ENCODE peak calls at places on chromosome 10, in four cellular contexts. W is IMR-90, Z is A549, T is HepG2. O is an unnamed sample.

GRCh38 chr10:44990302-44990655 is 10.4 kb upstream of the ZNF22 start:
- DNase-seq in W (no peak), Z (no peak), T (peak; percentile 71), O (peak; percentile 42)

GRCh38 chr10:101397140-101397539 is 43.2 kb downstream of the BTRC start:
- DNase-seq in W (peak; percentile 76), Z (peak; percentile 26), T (peak; percentile 27), O (peak; percentile 16)

GRCh38 chr10:28254290-28254985 is 48.4 kb downstream of the MPP7 start:
- DNase-seq in W (peak; percentile 54), Z (no peak), T (no peak), O (no peak)

GRCh38 chr10:86388119-86388704 is 21.6 kb upstream of the GRID1 start:
- DNase-seq in W (no peak), Z (no peak), T (no peak), O (no peak)

GRCh38 chr10:118528426-118528825 is 67.0 kb downstream of the PRLHR start:
- DNase-seq in W (no peak), Z (no peak), T (no peak), O (no peak)

GRCh38 chr10:7070950-7071349 is 339.9 kb downstream of the SFMBT2 start:
- DNase-seq in W (no peak), Z (no peak), T (no peak), O (no peak)

GRCh38 chr10:79052311-79053080 is 16.3 kb upstream of the ZMIZ1 start:
- DNase-seq in W (no peak), Z (peak; percentile 60), T (peak; percentile 52), O (peak; percentile 67)

GRCh38 chr10:100104300-100104699 is 22.6 kb upstream of the CPN1 start:
- DNase-seq in W (no peak), Z (no peak), T (no peak), O (no peak)

GRCh38 chr10:44792119-44792783 is 118.9 kb upstream of the TMEM72 start:
- DNase-seq in W (no peak), Z (no peak), T (no peak), O (no peak)

GRCh38 chr10:43235070-43235900 is 31.6 kb downstream of the RASGEF1A start:
- DNase-seq in W (no peak), Z (no peak), T (no peak), O (no peak)

GRCh38 chr10:69428138-69428537 is 11.4 kb upstream of the TACR2 start:
- DNase-seq in W (no peak), Z (no peak), T (no peak), O (no peak)

GRCh38 chr10:132909491-132910071 is 32.8 kb downstream of the CFAP46 start:
- DNase-seq in W (no peak), Z (no peak), T (no peak), O (no peak)

GRCh38 chr10:127125331-127125730 is 71.1 kb downstream of the INSYN2A start:
- DNase-seq in W (no peak), Z (no peak), T (no peak), O (no peak)

GRCh38 chr10:821322-821721 is 110.2 kb downstream of the LARP4B start:
- DNase-seq in W (peak; percentile 10), Z (no peak), T (no peak), O (no peak)

GRCh38 chr10:93812664-93813338 is 55.1 kb downstream of the LGI1 start:
- DNase-seq in W (no peak), Z (no peak), T (no peak), O (no peak)

GRCh38 chr10:113971349-113971973 is 72.2 kb upstream of the ADRB1 start:
- DNase-seq in W (no peak), Z (no peak), T (no peak), O (no peak)

GRCh38 chr10:133100706-133101463 is 13.2 kb downstream of the ADGRA1 start:
- DNase-seq in W (no peak), Z (no peak), T (no peak), O (peak; percentile 71)

GRCh38 chr10:103816431-103816830 is 38.9 kb downstream of the SH3PXD2A start:
- DNase-seq in W (peak; percentile 62), Z (no peak), T (no peak), O (peak; percentile 59)

GRCh38 chr10:104246981-104247380 is 7.7 kb upstream of the GSTO1 start:
- DNase-seq in W (peak; percentile 57), Z (no peak), T (no peak), O (peak; percentile 50)

GRCh38 chr10:103193107-103193819 is at the start of gene NT5C2:
- DNase-seq in W (peak; percentile 72), Z (peak; percentile 46), T (peak; percentile 40), O (peak; percentile 78)

GRCh38 chr10:128209862-128210214 is 83.6 kb upstream of the MKI67 start:
- DNase-seq in W (no peak), Z (no peak), T (no peak), O (no peak)

GRCh38 chr10:70324341-70324861 is 40.6 kb upstream of the NPFFR1 start:
- DNase-seq in W (no peak), Z (no peak), T (peak; percentile 46), O (no peak)

GRCh38 chr10:65496541-65496940 is 1429.3 kb upstream of the LRRTM3 start:
- DNase-seq in W (no peak), Z (no peak), T (no peak), O (no peak)

GRCh38 chr10:118467200-118467599 is 125.1 kb upstream of the FAM204A start:
- DNase-seq in W (no peak), Z (no peak), T (no peak), O (no peak)

GRCh38 chr10:14751576-14752330 is 22.9 kb downstream of the FAM107B start:
- DNase-seq in W (peak; percentile 26), Z (no peak), T (no peak), O (no peak)

GRCh38 chr10:14750900-14751575 is 23.7 kb downstream of the FAM107B start:
- DNase-seq in W (no peak), Z (no peak), T (no peak), O (no peak)

GRCh38 chr10:14748471-14748870 is 26.2 kb downstream of the FAM107B start:
- DNase-seq in W (no peak), Z (no peak), T (no peak), O (no peak)

GRCh38 chr10:14749051-14749809 is 25.5 kb downstream of the FAM107B start:
- DNase-seq in W (no peak), Z (no peak), T (peak; percentile 21), O (no peak)
- TF ChIP-seq MAZ in W (no peak), Z (no peak), T (no peak), O (no peak)

GRCh38 chr10:131429141-131429540 is 117.6 kb upstream of the TCERG1L start:
- DNase-seq in W (no peak), Z (no peak), T (no peak), O (no peak)

GRCh38 chr10:131431541-131431940 is 120.0 kb upstream of the TCERG1L start:
- DNase-seq in W (no peak), Z (no peak), T (no peak), O (no peak)

GRCh38 chr10:131427901-131428300 is 116.4 kb upstream of the TCERG1L start:
- DNase-seq in W (no peak), Z (no peak), T (no peak), O (no peak)

GRCh38 chr10:131430716-131431402 is 119.3 kb upstream of the TCERG1L start:
- DNase-seq in W (no peak), Z (no peak), T (no peak), O (no peak)

DNA sequence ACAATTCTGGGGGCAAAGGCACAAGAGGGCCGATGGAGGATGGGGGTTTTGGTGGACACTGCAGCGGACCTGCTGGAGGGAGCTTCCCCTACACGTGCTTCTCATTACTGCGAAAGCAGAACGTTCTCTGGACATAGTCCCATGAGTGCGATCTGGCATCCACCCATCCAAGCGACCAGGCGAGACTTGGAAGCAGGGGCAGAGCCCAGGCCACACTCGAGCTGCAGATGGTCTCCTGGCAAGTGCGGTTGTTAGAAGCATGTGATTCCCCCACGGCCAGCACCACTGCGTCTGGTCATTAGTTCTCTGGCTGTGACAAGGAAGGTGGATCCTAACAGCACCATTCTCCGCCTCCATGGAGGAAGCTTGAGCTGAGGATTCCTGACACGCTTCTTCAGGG is 118.4 kb upstream of the TCERG1L start:
- DNase-seq in W (no peak), Z (no peak), T (no peak), O (no peak)
- TF ChIP-seq MAZ in W (no peak), Z (no peak), T (no peak), O (no peak)

DNA sequence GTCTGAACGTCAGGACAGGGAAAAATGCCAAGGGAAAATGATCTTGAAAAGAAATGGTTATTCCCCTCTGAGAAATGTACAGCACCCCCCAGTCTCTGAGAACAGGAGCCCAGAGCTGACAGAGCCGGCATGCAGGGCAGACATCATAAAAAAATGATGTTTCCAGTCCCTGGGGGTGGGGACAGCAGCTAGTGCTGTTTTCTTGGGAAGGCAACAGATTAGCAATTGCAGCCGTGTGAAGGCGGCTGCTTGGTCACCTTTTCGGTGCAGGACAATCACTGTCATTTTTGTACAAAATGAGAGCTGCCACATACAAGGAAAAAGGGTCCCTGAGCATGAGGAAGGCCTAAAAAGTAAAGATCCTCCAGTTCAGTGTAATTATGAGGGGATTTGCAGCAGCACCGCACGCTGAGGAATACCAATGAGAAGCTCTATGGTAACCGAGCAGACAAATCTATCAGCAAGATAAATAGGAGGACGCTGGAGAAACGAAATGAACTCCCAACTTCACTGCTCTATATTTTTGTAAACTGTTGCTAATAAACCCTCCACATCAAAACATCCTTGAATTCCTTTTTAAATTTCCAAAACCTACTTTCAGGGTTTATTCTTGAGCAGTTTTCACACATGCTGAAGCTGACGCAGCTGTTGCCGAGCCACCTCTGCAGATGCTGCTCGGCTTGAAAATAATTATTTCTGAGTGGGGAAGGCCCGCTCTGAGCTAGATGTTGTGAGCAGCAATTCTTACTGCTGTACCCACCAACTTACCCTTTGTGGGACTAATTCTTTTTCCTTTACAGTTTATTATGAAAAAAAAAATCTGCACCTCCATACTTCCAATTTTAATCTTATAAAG is 98.2 kb upstream of the NEBL start:
- DNase-seq in W (no peak), Z (no peak), T (no peak), O (no peak)
- TF ChIP-seq MAZ in W (no peak), Z (no peak), T (no peak), O (no peak)

DNA sequence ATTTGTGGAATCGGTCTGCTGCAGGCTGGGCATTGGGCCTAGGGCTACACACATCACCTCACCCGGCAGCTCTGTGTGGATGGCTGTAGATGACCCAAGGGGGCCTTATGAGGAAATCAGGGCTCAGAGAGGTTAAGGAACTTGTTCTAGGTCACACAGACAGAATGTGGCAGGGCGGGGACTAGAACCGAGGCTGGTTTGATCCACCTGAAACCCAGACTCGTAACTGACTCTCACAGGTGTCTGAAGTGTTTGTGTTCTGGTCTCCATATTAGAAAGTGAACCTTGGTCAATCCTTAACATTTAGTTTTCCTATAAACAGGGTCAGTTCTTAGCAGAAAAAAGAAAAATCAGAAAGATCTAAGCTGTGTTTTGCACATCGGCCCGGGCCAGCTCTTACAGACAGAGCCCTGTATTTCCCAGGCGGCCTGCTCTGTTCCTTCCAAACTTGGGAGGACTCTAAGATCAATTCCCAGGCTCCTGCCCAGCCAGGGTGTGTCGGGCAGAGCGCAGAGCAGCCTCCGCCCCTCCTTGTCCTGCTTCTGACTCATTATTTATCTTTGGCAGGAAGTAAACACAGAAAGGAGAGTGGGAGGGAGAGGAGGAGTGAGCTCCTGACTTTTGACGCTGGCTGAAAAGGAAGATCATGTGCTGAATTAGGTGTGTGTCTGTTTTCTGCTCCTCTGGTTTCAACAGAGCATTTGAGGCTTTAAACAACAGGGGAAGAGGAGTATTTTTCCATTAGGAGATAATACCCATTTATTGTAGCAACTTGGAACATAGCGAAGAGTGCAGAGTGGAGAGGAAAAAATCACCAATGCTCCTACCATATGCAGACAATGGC is 74.1 kb downstream of the TACC2 start:
- DNase-seq in W (peak; percentile 83), Z (peak; percentile 95), T (peak; percentile 97), O (peak; percentile 65)
- TF ChIP-seq MAZ in W (peak; percentile 89), Z (peak; percentile 70), T (peak; percentile 76), O (peak; percentile 77)

O was measured in K562.